ENCODE peak calls at places on chromosomes 4 and X, in eight cellular contexts. K, D, L, U, P, X, R and O are unnamed samples.

GRCh38 chr4:82601242-82602015 is 39.6 kb upstream of the TMEM150C start:
- DNase-seq in K (no peak), D (no peak), L (no peak), U (no peak), P (no peak), X (no peak), R (no peak), O (no peak)

GRCh38 chr4:78200949-78201348 is 143.8 kb downstream of the FRAS1 start:
- DNase-seq in K (no peak), D (no peak), L (no peak), U (no peak), P (no peak), X (no peak), R (no peak), O (no peak)

GRCh38 chr4:94695389-94695788 is 62.4 kb upstream of the BMPR1B start:
- DNase-seq in K (no peak), D (no peak), L (peak), U (no peak), P (no peak), X (no peak), R (no peak), O (no peak)

GRCh38 chr4:99219072-99219471 is at the start of gene ADH6:
- DNase-seq in K (no peak), D (no peak), L (no peak), U (no peak), P (no peak), X (no peak), R (peak), O (no peak)

GRCh38 chrX:66675541-66675940 is 36.7 kb upstream of the EDA2R start:
- DNase-seq in K (no peak), D (no peak), L (no peak), U (no peak), P (no peak), X (no peak), R (no peak), O (no peak)

GRCh38 chrX:71454222-71454621 is 78.7 kb upstream of the OGT start:
- DNase-seq in K (no peak), D (no peak), L (no peak), U (no peak), P (no peak), X (no peak), R (no peak), O (no peak)

GRCh38 chrX:18160369-18160768 is 60.3 kb downstream of the BEND2 start:
- DNase-seq in K (no peak), D (no peak), L (no peak), U (no peak), P (no peak), X (peak), R (no peak), O (no peak)

GRCh38 chr4:30717208-30718020 is 2.8 kb upstream of the PCDH7 start:
- DNase-seq in K (no peak), D (no peak), L (peak), U (peak), P (peak), X (peak), R (peak), O (peak)

GRCh38 chr4:4225915-4226605 is 669 bp downstream of the OTOP1 start:
- DNase-seq in K (no peak), D (no peak), L (no peak), U (no peak), P (no peak), X (no peak), R (no peak), O (no peak)

GRCh38 chr4:107034091-107034698 is 1.9 kb downstream of the DKK2 start:
- DNase-seq in K (no peak), D (no peak), L (peak), U (no peak), P (peak), X (peak), R (peak), O (no peak)

GRCh38 chr4:53932784-53933183 is 131.6 kb downstream of the CHIC2 start:
- DNase-seq in K (no peak), D (no peak), L (no peak), U (no peak), P (no peak), X (no peak), R (no peak), O (no peak)

GRCh38 chr4:53937918-53938317 is 126.5 kb downstream of the CHIC2 start:
- DNase-seq in K (no peak), D (no peak), L (no peak), U (no peak), P (no peak), X (no peak), R (no peak), O (no peak)

GRCh38 chr4:53941331-53941730 is 123.1 kb downstream of the CHIC2 start:
- DNase-seq in K (no peak), D (no peak), L (no peak), U (no peak), P (no peak), X (no peak), R (no peak), O (no peak)

GRCh38 chr4:53935780-53936179 is 128.6 kb downstream of the CHIC2 start:
- DNase-seq in K (no peak), D (no peak), L (no peak), U (no peak), P (no peak), X (no peak), R (no peak), O (no peak)

DNA sequence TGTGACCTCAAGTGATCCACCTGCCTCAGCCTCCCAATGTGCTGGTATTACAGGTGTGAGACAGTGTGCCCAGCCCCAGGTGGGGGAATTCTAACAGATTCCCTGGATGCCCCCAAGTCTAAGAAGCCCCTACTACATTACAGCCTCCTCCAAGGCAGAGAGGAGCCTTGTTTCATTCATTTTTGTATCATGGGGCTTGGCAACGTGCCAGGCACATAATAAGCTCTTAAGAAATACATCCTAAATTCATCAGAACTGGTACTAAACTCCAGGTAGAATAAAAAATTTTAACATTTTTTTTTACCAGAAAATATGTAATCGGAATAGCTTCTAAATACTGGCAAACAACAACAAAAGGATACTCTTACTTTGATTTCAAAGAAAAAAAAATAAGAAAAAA is 127.1 kb downstream of the CHIC2 start:
- DNase-seq in K (no peak), D (no peak), L (no peak), U (no peak), P (no peak), X (no peak), R (no peak), O (no peak)
- TF ChIP-seq CTCF in K (no peak), D (no peak), L (no peak), U (no peak), P (no peak), X (no peak), R (no peak), O (no peak)

GRCh38 chrX:102959471-102959870 is 22.4 kb downstream of the RAB40AL start:
- DNase-seq in K (no peak), D (no peak), L (no peak), U (no peak), P (no peak), X (no peak), R (no peak), O (no peak)

GRCh38 chrX:102963955-102964354 is 26.9 kb downstream of the RAB40AL start:
- DNase-seq in K (no peak), D (no peak), L (no peak), U (no peak), P (no peak), X (no peak), R (no peak), O (no peak)

GRCh38 chrX:102957751-102958150 is 20.7 kb downstream of the RAB40AL start:
- DNase-seq in K (no peak), D (no peak), L (no peak), U (no peak), P (no peak), X (no peak), R (no peak), O (no peak)

DNA sequence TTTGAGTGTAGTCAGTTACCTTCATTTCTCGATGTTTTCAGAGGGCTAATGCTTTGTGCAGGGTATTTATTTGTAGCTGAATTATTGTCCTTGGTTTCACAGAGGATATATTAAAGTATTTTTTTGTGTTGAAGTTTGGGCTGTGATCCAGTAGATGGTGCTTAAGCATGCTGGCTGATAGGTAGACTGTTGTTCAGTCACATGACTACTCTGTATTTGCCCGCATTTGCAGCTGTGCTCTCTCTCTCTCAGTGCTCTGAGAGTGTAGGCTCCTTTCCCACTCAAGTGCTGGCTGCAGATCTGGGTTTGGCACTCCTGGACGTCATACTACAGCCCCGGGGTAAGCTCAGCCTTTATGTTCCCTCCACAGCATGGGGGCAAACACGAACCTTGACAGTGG is 21.7 kb downstream of the RAB40AL start:
- DNase-seq in K (no peak), D (no peak), L (no peak), U (no peak), P (no peak), X (no peak), R (no peak), O (no peak)
- TF ChIP-seq CTCF in K (no peak), D (no peak), L (no peak), U (no peak), P (no peak), X (no peak), R (no peak), O (no peak)

GRCh38 chr4:172688536-172688935 is 480.1 kb upstream of the GALNT7 start:
- DNase-seq in K (no peak), D (no peak), L (no peak), U (no peak), P (no peak), X (no peak), R (no peak), O (no peak)
- TF ChIP-seq CTCF in K (no peak), D (no peak), L (no peak), U (no peak), P (no peak), X (no peak), R (no peak), O (no peak)

DNA sequence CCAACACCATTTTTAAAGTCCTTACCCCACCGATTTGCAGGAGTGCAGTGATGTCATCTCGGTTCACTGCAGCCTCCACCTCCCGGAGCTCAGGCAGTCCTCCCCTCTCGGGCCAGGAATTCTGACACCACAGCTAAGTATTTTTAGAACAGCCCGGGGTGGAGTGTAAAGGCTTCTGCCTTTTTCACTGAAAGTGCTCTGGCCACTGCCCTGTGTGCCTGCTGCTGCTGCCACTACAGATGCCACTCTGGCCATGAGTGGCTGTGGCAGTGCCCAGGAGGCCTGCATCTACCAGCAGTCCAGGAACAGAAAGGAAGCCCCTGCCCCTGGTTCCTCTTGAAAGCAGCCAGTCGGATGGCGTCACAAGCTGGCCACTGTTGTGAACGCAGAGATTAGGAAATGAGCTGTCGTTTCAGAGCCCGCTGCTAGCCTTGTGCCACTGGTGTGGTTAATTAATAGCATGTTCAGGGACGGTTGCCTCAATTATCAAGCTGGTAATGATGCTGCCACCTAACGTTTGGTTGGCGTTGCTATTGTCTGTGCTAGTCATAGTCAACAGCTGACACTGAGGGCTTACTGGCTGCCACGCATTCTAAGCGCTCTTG is 23.6 kb upstream of the TBC1D14 start:
- DNase-seq in K (peak), D (no peak), L (peak), U (peak), P (no peak), X (peak), R (peak), O (no peak)
- TF ChIP-seq CTCF in K (no peak), D (no peak), L (peak), U (peak), P (no peak), X (no peak), R (no peak), O (peak)

GRCh38 chr4:122604146-122604545 is 16.7 kb downstream of the IL21 start:
- DNase-seq in K (no peak), D (no peak), L (no peak), U (no peak), P (no peak), X (no peak), R (no peak), O (no peak)

GRCh38 chr4:122603156-122603574 is 17.7 kb downstream of the IL21 start:
- DNase-seq in K (no peak), D (no peak), L (no peak), U (no peak), P (no peak), X (no peak), R (no peak), O (no peak)

GRCh38 chr4:122606364-122607043 is 14.4 kb downstream of the IL21 start:
- DNase-seq in K (no peak), D (no peak), L (no peak), U (no peak), P (no peak), X (no peak), R (no peak), O (no peak)

DNA sequence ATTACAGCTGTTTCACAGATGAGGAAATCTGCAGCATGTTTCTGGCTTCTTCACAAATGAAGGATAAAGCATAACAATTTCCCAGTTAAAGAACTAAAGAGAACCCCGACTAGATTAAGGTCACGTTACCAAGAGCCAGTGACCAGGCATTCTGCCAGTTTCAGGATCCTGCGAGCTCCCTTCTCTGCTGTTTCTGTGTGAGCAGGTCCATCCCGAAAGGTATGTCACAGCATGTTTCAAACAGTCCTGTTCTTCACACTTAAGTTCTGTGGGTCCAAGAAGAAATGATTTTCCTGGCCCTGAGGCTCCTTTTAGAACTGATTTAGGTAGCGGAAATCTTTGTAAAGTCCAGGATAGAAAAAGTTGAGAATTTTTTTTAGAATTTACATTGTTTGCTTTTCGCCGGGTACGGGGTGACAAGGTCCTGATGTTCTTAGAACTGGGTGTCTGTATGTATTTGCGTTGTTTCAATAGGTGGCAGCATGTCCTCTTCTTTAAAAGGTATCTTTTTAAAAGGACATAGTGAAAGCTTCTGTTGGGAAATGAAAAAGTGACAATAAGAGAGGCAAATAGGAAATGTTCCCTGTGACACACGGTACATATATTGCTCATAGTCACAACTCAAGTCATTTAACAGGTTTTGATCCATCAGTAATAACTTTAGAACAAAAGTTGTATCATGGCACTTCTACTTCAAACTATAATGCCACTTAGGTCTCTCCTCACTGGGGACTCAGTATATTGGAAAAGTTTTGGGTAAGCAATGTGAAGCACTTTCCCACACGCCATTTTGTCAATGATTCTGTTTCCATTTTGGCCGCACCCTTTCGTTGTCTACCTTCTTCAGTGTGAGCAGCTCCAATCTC is 18.4 kb downstream of the IL21 start:
- DNase-seq in K (no peak), D (no peak), L (no peak), U (no peak), P (no peak), X (peak), R (no peak), O (peak)
- TF ChIP-seq CTCF in K (no peak), D (no peak), L (peak), U (peak), P (no peak), X (no peak), R (no peak), O (no peak)

DNA sequence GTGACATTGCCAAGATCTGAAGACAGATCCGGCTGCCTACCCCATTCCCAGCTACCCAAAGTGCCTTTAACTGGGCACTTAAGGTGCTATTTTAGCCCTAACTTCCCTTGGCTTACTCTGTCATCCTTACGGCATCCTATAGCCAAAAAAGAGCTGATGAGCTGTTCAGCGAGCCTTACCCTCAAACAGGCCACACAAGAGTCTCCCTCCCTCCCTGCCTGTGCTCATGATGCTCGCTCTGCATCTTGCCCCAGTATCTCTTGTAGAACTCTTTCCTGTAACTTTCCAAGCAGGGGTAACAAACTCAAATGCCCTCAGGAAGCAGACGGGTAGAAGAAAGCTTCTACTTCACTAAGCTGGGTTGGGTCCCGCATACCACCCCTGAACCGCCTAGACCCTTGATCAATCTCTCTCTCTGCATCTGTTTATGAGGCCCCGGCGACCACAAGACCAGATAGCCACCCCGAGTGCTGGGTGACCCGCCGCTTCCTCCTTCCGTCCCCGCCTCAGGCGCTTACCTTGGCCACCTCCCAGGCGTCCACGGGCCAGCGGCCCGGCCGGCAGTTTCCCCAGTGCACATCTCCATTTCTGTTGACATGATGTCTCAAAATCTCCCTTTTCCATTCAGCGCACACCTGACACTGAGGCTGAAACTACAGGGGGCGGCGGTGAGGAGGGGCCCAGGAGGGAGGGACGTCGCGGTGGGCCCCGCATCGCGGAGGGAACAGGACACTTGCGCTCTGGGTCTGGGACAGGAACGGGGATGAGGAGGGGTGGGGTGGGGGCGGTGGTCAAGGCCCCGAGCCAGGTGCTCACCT is 663 bp downstream of the CXorf38 start:
- DNase-seq in K (no peak), D (no peak), L (peak), U (peak), P (peak), X (no peak), R (peak), O (peak)
- TF ChIP-seq CTCF in K (no peak), D (no peak), L (no peak), U (no peak), P (no peak), X (no peak), R (no peak), O (no peak)

DNA sequence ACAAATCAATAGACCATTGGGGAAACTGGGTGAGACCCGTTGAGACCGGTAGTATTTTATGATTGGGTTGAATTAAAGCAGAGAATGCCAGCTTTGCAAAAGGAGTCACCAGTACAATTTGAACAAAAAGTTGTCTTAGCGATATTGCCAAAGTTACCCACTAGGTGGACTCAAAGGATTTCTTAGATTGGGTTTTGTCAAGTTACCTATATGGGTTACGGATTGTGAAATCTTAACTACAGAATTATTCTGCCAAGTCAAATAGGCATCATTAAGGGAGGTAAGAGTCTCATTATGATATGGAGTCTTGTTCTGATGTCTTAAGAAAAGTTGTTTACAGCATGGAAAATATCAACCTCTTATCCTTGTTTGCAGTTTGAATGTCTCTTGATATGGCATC is 15.0 kb upstream of the CT47A1 start:
- DNase-seq in K (no peak), D (no peak), L (no peak), U (no peak), P (no peak), X (no peak), R (peak), O (peak)
- TF ChIP-seq CTCF in K (no peak), D (no peak), L (no peak), U (peak), P (no peak), X (no peak), R (no peak), O (no peak)

GRCh38 chrX:24005867-24006266 is 21.1 kb downstream of the KLHL15 start:
- DNase-seq in K (no peak), D (no peak), L (no peak), U (no peak), P (no peak), X (no peak), R (no peak), O (no peak)
- TF ChIP-seq CTCF in K (no peak), D (no peak), L (no peak), U (no peak), P (no peak), X (no peak), R (no peak), O (no peak)

DNA sequence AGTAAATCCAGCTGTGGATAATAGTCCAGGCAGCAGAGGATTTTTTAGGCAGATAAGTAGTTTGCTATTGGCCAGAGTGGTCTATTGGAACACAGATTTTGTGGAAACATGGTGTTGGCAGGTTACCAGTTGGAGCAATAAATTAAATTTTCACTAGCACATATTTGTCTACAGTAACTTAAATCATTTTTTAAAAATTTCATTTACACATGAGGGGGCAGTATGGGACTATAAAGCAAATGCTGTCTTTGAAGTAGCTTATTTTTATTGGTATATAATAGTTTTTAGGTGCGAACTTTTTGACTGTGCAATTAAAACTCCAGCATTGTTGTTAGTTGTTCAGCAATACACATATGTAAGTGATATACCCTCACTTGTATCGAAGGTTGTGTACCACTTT is 289.8 kb downstream of the ARHGAP10 start:
- DNase-seq in K (no peak), D (no peak), L (no peak), U (no peak), P (no peak), X (no peak), R (no peak), O (no peak)
- TF ChIP-seq CTCF in K (no peak), D (no peak), L (no peak), U (no peak), P (no peak), X (no peak), R (no peak), O (no peak)